ENCODE peak calls at places on chromosomes 12 and 14, in eight cellular contexts. Z is uterus; X is CD8-positive, alpha-beta T cell; Q is PC-3; W is lung; D is kidney epithelial cell; P is cardiac muscle cell; U is AG09309. I is an unnamed sample.
A peak's percentile ranks its signal among the peaks of the same experiment; 100 is the strongest.

GRCh38 chr12:50537538-50537919 is 32.7 kb downstream of the DIP2B start:
- DNase-seq in Z (no peak), X (no peak), Q (peak; percentile 93), W (no peak), D (no peak), P (no peak), U (no peak), I (no peak)

GRCh38 chr14:65361920-65362319 is 50.6 kb upstream of the FUT8 start:
- DNase-seq in Z (no peak), X (no peak), Q (peak; percentile 17), W (no peak), D (no peak), P (peak; percentile 11), U (peak; percentile 77), I (peak; percentile 24)

GRCh38 chr12:125185740-125186470 is 120.7 kb downstream of the AACS start:
- DNase-seq in Z (no peak), X (no peak), Q (peak; percentile 80), W (peak; percentile 61), D (no peak), P (peak; percentile 92), U (peak; percentile 10), I (no peak)

GRCh38 chr12:63985456-63985855 is 141.0 kb downstream of the SRGAP1 start:
- DNase-seq in Z (no peak), X (no peak), Q (no peak), W (no peak), D (no peak), P (no peak), U (no peak), I (no peak)

GRCh38 chr12:111313833-111314259 is 55.0 kb downstream of the PHETA1 start:
- DNase-seq in Z (peak; percentile 37), X (peak; percentile 85), Q (peak; percentile 87), W (peak; percentile 70), D (peak; percentile 14), P (peak; percentile 78), U (peak; percentile 5), I (peak; percentile 6)

GRCh38 chr12:3218150-3218845 is 141.1 kb downstream of the TSPAN9 start:
- DNase-seq in Z (peak; percentile 93), X (no peak), Q (no peak), W (peak; percentile 38), D (peak; percentile 31), P (peak; percentile 45), U (peak; percentile 46), I (no peak)

GRCh38 chr12:57739387-57739786 is 845 bp upstream of the AGAP2 start:
- DNase-seq in Z (no peak), X (no peak), Q (no peak), W (no peak), D (no peak), P (no peak), U (no peak), I (no peak)

GRCh38 chr12:79689477-79690155 is 1.1 kb downstream of the PAWR start:
- DNase-seq in Z (peak; percentile 57), X (no peak), Q (peak; percentile 61), W (peak; percentile 49), D (no peak), P (peak; percentile 54), U (no peak), I (no peak)

GRCh38 chr12:66647034-66647691 is 31.7 kb downstream of the GRIP1 start:
- DNase-seq in Z (no peak), X (no peak), Q (peak; percentile 93), W (no peak), D (peak; percentile 95), P (no peak), U (peak; percentile 84), I (peak; percentile 79)

GRCh38 chr12:116187158-116187511 is 90.4 kb downstream of the MED13L start:
- DNase-seq in Z (no peak), X (no peak), Q (no peak), W (no peak), D (no peak), P (peak; percentile 55), U (no peak), I (no peak)

GRCh38 chr12:58291106-58291505 is 349.7 kb downstream of the ATP23 start:
- DNase-seq in Z (no peak), X (no peak), Q (no peak), W (no peak), D (no peak), P (no peak), U (no peak), I (no peak)

GRCh38 chr12:108241961-108242360 is 97.2 kb downstream of the CMKLR1 start:
- DNase-seq in Z (no peak), X (no peak), Q (no peak), W (no peak), D (no peak), P (no peak), U (no peak), I (no peak)

GRCh38 chr14:27427796-27428195 is 830.0 kb upstream of the NOVA1 start:
- DNase-seq in Z (no peak), X (no peak), Q (peak; percentile 64), W (no peak), D (peak; percentile 67), P (no peak), U (no peak), I (no peak)

GRCh38 chr12:123989168-123989567 is 16.2 kb downstream of the ZNF664 start:
- DNase-seq in Z (no peak), X (no peak), Q (no peak), W (no peak), D (no peak), P (no peak), U (no peak), I (no peak)

GRCh38 chr14:71308671-71309070 is 401.4 kb downstream of the PCNX1 start:
- DNase-seq in Z (no peak), X (no peak), Q (no peak), W (no peak), D (no peak), P (no peak), U (no peak), I (no peak)

GRCh38 chr14:71311061-71311460 is 403.8 kb downstream of the PCNX1 start:
- DNase-seq in Z (no peak), X (no peak), Q (no peak), W (no peak), D (no peak), P (no peak), U (no peak), I (no peak)

GRCh38 chr14:71304588-71305133 is 397.4 kb downstream of the PCNX1 start:
- DNase-seq in Z (no peak), X (no peak), Q (no peak), W (no peak), D (no peak), P (no peak), U (no peak), I (no peak)

GRCh38 chr14:71314717-71315116 is 407.5 kb downstream of the PCNX1 start:
- DNase-seq in Z (no peak), X (no peak), Q (no peak), W (no peak), D (no peak), P (no peak), U (no peak), I (no peak)

DNA sequence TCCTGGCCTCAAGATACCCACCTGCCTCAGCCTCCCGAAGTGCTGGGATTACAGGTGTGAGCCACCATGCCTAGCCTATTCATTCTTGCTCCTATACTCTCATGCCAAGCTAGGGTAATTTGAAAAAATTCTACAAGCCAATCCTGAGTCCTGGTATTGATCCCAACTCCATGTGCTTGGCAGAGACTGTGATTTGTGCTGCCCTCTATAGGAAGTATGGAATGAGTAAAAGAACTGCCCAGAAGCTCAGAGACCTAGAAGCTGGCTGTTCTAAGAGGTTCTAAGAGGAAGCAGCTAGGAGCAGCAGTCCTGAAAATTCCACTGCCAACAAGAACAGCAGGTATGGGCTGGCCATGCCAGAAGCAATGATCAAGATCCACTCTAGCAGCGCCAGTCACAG is 402.5 kb downstream of the PCNX1 start:
- DNase-seq in Z (no peak), X (no peak), Q (no peak), W (no peak), D (no peak), P (no peak), U (no peak), I (no peak)
- TF ChIP-seq CTCF in Z (no peak), X (no peak), Q (peak; percentile 53), W (no peak), D (no peak), P (peak; percentile 11), U (peak; percentile 20), I (no peak)

DNA sequence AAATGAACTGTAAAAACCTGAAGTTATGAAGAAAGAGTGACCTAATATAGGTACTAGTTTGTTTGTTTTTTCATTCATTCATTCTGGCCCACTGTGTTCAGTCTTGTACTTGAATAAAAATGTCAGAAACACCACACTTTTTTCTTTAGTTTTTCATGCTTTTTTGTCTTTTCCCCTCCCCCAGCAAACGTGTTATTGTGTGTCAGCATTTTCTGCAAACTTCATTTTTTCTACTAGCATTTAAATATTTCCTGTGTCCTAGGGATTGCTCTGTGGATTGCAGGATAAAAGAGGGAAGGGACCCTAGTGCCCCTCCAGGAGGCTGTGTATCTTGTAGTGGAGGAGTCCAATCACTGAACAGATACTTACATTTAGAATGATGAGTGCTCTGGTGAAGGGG is 42.2 kb downstream of the ETNK1 start:
- DNase-seq in Z (no peak), X (no peak), Q (no peak), W (no peak), D (no peak), P (no peak), U (no peak), I (no peak)
- H3K4me3 ChIP-seq in Z (no peak overlapping the region), X (no peak overlapping the region), Q (no peak overlapping the region), W (no peak overlapping the region), D (no peak overlapping the region), P (no peak overlapping the region), U (no peak overlapping the region), I (no peak overlapping the region)

GRCh38 chr12:128165387-128165786 is 101.6 kb upstream of the TMEM132C start:
- DNase-seq in Z (no peak), X (no peak), Q (no peak), W (no peak), D (no peak), P (no peak), U (no peak), I (no peak)

GRCh38 chr12:128164533-128164932 is 102.4 kb upstream of the TMEM132C start:
- DNase-seq in Z (no peak), X (no peak), Q (no peak), W (no peak), D (no peak), P (no peak), U (no peak), I (no peak)

GRCh38 chr12:128163096-128163495 is 103.9 kb upstream of the TMEM132C start:
- DNase-seq in Z (no peak), X (no peak), Q (no peak), W (no peak), D (no peak), P (no peak), U (no peak), I (no peak)

DNA sequence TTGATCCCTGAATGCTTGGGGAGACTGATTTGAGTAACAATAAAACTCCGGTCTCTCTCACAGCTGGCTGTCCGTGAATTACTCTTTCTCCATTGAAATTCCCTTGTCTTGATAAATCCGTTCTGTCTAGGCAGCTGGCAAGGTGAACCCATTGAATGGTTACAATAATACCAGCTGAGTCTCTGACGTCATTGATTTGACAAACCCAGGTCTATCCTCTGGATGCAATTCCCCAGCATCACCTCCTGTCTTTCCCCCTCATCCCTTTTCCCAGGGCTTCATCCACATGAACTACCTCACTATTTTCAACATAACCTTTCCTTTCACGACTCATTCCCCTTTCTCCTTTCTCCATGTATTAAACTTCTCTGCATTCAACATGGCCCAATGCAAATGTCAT is 98.7 kb upstream of the TMEM132C start:
- DNase-seq in Z (no peak), X (no peak), Q (no peak), W (no peak), D (no peak), P (no peak), U (no peak), I (no peak)
- TF ChIP-seq CTCF in Z (no peak), X (no peak), Q (no peak), W (no peak), D (no peak), P (no peak), U (no peak), I (no peak)

GRCh38 chr14:71931492-71932228 is 569 bp upstream of the RGS6 start:
- DNase-seq in Z (no peak), X (no peak), Q (no peak), W (no peak), D (no peak), P (peak; percentile 18), U (no peak), I (no peak)
- H3K4me3 ChIP-seq in Z (no peak overlapping the region), X (no peak overlapping the region), Q (peak overlapping the region; percentile 25), W (no peak overlapping the region), D (no peak overlapping the region), P (peak overlapping the region; percentile 65), U (no peak overlapping the region), I (no peak overlapping the region)

I was measured in BJ.